ENCODE peak calls at places on chromosome 6, in five cellular contexts. One of them, this sample, is unnamed.

GRCh38 chr6:134111062-134111677 is 58.7 kb upstream of the SLC2A12 start:
- DNase-seq in breast epithelium: no peak
- DNase-seq in left ventricle myocardium inferior: no peak
- DNase-seq in GM06990: no peak
- DNase-seq in H9: peak; percentile 58
- DNase-seq in this sample: no peak

GRCh38 chr6:121856296-121856695 is 420.9 kb downstream of the GJA1 start:
- DNase-seq in breast epithelium: no peak
- DNase-seq in left ventricle myocardium inferior: no peak
- DNase-seq in GM06990: no peak
- DNase-seq in H9: no peak
- DNase-seq in this sample: no peak

GRCh38 chr6:46410330-46410953 is 80.8 kb downstream of the RCAN2 start:
- DNase-seq in breast epithelium: no peak
- DNase-seq in left ventricle myocardium inferior: no peak
- DNase-seq in GM06990: peak; percentile 11
- DNase-seq in H9: no peak
- DNase-seq in this sample: peak; percentile 21

GRCh38 chr6:136989591-136990578 is 54.9 kb downstream of the IL20RA start:
- DNase-seq in breast epithelium: no peak
- DNase-seq in left ventricle myocardium inferior: peak; percentile 48
- DNase-seq in GM06990: no peak
- DNase-seq in H9: peak; percentile 84
- DNase-seq in this sample: no peak

GRCh38 chr6:125193208-125193607 is 39.6 kb downstream of the TPD52L1 start:
- DNase-seq in breast epithelium: no peak
- DNase-seq in left ventricle myocardium inferior: no peak
- DNase-seq in GM06990: no peak
- DNase-seq in H9: no peak
- DNase-seq in this sample: no peak

GRCh38 chr6:20253021-20253420 is 40.8 kb upstream of the MBOAT1 start:
- DNase-seq in breast epithelium: no peak
- DNase-seq in left ventricle myocardium inferior: no peak
- DNase-seq in GM06990: no peak
- DNase-seq in H9: no peak
- DNase-seq in this sample: no peak

GRCh38 chr6:11618533-11618932 is 81.0 kb downstream of the TMEM170B start:
- DNase-seq in breast epithelium: no peak
- DNase-seq in left ventricle myocardium inferior: no peak
- DNase-seq in GM06990: no peak
- DNase-seq in H9: no peak
- DNase-seq in this sample: peak; percentile 13

GRCh38 chr6:39221115-39221514 is 8.2 kb downstream of the KCNK5 start:
- DNase-seq in breast epithelium: no peak
- DNase-seq in left ventricle myocardium inferior: no peak
- DNase-seq in GM06990: no peak
- DNase-seq in H9: no peak
- DNase-seq in this sample: no peak

GRCh38 chr6:128124713-128125112 is 223.9 kb upstream of the THEMIS start:
- DNase-seq in breast epithelium: no peak
- DNase-seq in left ventricle myocardium inferior: no peak
- DNase-seq in GM06990: no peak
- DNase-seq in H9: no peak
- DNase-seq in this sample: no peak

GRCh38 chr6:135535989-135536414 is 38.5 kb upstream of the AHI1 start:
- DNase-seq in breast epithelium: no peak
- DNase-seq in left ventricle myocardium inferior: no peak
- DNase-seq in GM06990: no peak
- DNase-seq in H9: no peak
- DNase-seq in this sample: peak; percentile 4

GRCh38 chr6:145895802-145896201 is 68.4 kb downstream of the SHPRH start:
- DNase-seq in breast epithelium: no peak
- DNase-seq in left ventricle myocardium inferior: no peak
- DNase-seq in GM06990: no peak
- DNase-seq in H9: no peak
- DNase-seq in this sample: no peak

GRCh38 chr6:21992178-21992967 is 304.5 kb downstream of the PRL start:
- DNase-seq in breast epithelium: no peak
- DNase-seq in left ventricle myocardium inferior: no peak
- DNase-seq in GM06990: no peak
- DNase-seq in H9: no peak
- DNase-seq in this sample: no peak

GRCh38 chr6:56719310-56719709 is 76.6 kb upstream of the DST start:
- DNase-seq in breast epithelium: no peak
- DNase-seq in left ventricle myocardium inferior: no peak
- DNase-seq in GM06990: no peak
- DNase-seq in H9: no peak
- DNase-seq in this sample: no peak

GRCh38 chr6:3568396-3569082 is 111.7 kb upstream of the SLC22A23 start:
- DNase-seq in breast epithelium: no peak
- DNase-seq in left ventricle myocardium inferior: no peak
- DNase-seq in GM06990: no peak
- DNase-seq in H9: no peak
- DNase-seq in this sample: no peak

GRCh38 chr6:46078294-46078693 is 51.5 kb upstream of the ENPP4 start:
- DNase-seq in breast epithelium: no peak
- DNase-seq in left ventricle myocardium inferior: no peak
- DNase-seq in GM06990: no peak
- DNase-seq in H9: no peak
- DNase-seq in this sample: no peak

GRCh38 chr6:130587778-130588520 is 222.1 kb downstream of the TMEM200A start:
- DNase-seq in breast epithelium: no peak
- DNase-seq in left ventricle myocardium inferior: no peak
- DNase-seq in GM06990: no peak
- DNase-seq in H9: no peak
- DNase-seq in this sample: no peak

GRCh38 chr6:55874309-55874708 is 1.1 kb downstream of the BMP5 start:
- DNase-seq in breast epithelium: no peak
- DNase-seq in left ventricle myocardium inferior: no peak
- DNase-seq in GM06990: no peak
- DNase-seq in H9: no peak
- DNase-seq in this sample: no peak

GRCh38 chr6:2754396-2754795 is 3.7 kb upstream of the MYLK4 start:
- DNase-seq in breast epithelium: no peak
- DNase-seq in left ventricle myocardium inferior: no peak
- DNase-seq in GM06990: no peak
- DNase-seq in H9: no peak
- DNase-seq in this sample: no peak

This sample was measured in GM12878.